ENCODE peak calls at places on chromosomes 2 and 18, in four cellular contexts. X is HCT116, Q is HepG2, Z is Panc1. H is an unnamed sample.

GRCh38 chr2:129717560-129718128 is 261.8 kb upstream of the RAB6C start:
- DNase-seq in X (no peak), Q (no peak), Z (no peak), H (no peak)

GRCh38 chr18:23317975-23318675 is 135.0 kb upstream of the RIOK3 start:
- DNase-seq in Z (no peak), X (no peak), Q (no peak), H (no peak)

GRCh38 chr2:190863946-190864345 is 16.7 kb upstream of the GLS start:
- DNase-seq in Z (no peak), Q (no peak), X (no peak), H (no peak)

GRCh38 chr2:107698861-107699260 is 127.8 kb upstream of the RGPD4 start:
- DNase-seq in X (no peak), Q (no peak), Z (no peak), H (no peak)

GRCh38 chr2:186575302-186575701 is 14.6 kb upstream of the ITGAV start:
- DNase-seq in X (peak), Q (peak), Z (peak), H (peak)

GRCh38 chr2:171345971-171346722 is 87.6 kb downstream of the METTL8 start:
- DNase-seq in X (no peak), Q (no peak), Z (no peak), H (no peak)

GRCh38 chr2:86017901-86018896 is 87.5 kb downstream of the POLR1A start:
- DNase-seq in X (no peak), Z (no peak), Q (no peak), H (no peak)

GRCh38 chr2:143345887-143346612 is 216.8 kb downstream of the ARHGAP15 start:
- DNase-seq in Z (no peak), Q (no peak), X (no peak), H (no peak)

GRCh38 chr2:73896362-73897239 is 3.8 kb downstream of the ACTG2 start:
- DNase-seq in Z (no peak), X (no peak), Q (no peak), H (no peak)

GRCh38 chr18:56789004-56789888 is 138.1 kb downstream of the WDR7 start:
- DNase-seq in X (peak), Q (peak), Z (peak), H (peak)

GRCh38 chr2:85794491-85795121 is 40.8 kb downstream of the ATOH8 start:
- DNase-seq in Z (no peak), Q (no peak), X (no peak), H (no peak)

GRCh38 chr2:48210189-48210588 is 303.9 kb upstream of the FBXO11 start:
- DNase-seq in Q (no peak), Z (no peak), X (no peak), H (no peak)

GRCh38 chr2:37782721-37783438 is 111.4 kb upstream of the CDC42EP3 start:
- DNase-seq in Q (no peak), X (no peak), Z (no peak), H (no peak)

GRCh38 chr2:50225021-50225928 is 806.7 kb downstream of the NRXN1 start:
- DNase-seq in Z (no peak), Q (no peak), X (no peak), H (no peak)

GRCh38 chr2:39232141-39232540 is 11.6 kb downstream of the CDKL4 start:
- DNase-seq in Q (no peak), Z (no peak), X (no peak), H (no peak)

GRCh38 chr2:45585267-45585861 is 25.7 kb downstream of the SRBD1 start:
- DNase-seq in Q (peak), Z (peak), X (peak), H (peak)

GRCh38 chr18:24915547-24915946 is 436.4 kb downstream of the ZNF521 start:
- DNase-seq in X (no peak), Z (no peak), Q (no peak), H (no peak)
- TF ChIP-seq TCF7L2 in X (no peak), Z (no peak), Q (no peak), H (no peak)

GRCh38 chr2:64797881-64798590 is 144.3 kb upstream of the SERTAD2 start:
- DNase-seq in Z (no peak), Q (peak), X (no peak), H (no peak)
- TF ChIP-seq TCF7L2 in Z (no peak), Q (no peak), X (no peak), H (no peak)

GRCh38 chr2:61017556-61018318 is at the start of the genes PEX13 and PUS10:
- DNase-seq in X (peak), Z (peak), Q (peak), H (peak)
- TF ChIP-seq TCF7L2 in X (no peak), Z (peak), Q (peak), H (no peak)

DNA sequence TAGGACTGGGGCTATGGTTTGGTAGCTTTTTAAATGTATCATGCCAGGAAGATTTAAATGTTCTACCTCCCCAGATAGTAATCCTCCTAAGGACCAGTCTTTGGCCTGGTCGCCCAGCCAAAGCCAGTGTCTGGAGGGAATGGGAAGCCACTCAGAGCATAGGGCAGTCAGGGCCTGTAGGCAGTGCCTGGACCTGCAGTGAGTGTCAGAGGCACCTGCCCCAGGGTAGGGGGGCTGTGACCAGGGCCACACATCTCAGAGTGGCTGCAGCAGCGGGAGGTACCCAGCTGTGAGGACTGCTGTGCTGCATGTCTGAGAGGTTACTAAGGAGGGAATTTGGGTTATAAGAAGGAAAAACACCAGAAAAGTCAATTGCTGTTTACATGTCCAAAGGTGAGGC is 57.7 kb downstream of the MYT1L start:
- DNase-seq in X (no peak), Q (no peak), Z (no peak), H (no peak)
- TF ChIP-seq TCF7L2 in X (no peak), Q (no peak), Z (no peak), H (no peak)

GRCh38 chr2:26191316-26192159 is 18.6 kb downstream of the GAREM2 start:
- DNase-seq in Q (no peak), Z (no peak), X (no peak), H (no peak)
- TF ChIP-seq TCF7L2 in Q (no peak), Z (no peak), X (no peak), H (no peak)

DNA sequence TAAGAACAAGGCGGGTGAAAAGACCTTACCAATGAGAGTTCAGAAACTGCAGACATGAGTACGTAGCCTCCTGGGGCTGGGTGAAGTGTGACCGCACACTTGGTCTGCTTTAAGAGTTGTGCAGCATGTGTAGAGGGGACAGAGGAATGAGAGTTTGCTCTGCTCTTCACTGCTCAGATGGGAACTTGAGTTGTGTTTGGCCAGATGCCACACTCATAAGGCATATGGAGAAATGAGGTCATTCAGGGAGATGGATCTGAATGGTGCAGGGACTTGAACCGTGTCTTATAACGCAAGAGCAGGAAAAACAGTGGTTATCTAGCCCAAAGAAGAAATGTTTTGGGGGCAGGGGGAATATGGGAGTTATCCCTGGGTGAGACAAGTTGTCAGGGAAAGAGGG is 273.8 kb upstream of the LYPD1 start:
- DNase-seq in X (no peak), Z (no peak), Q (no peak), H (no peak)
- TF ChIP-seq TCF7L2 in X (no peak), Z (no peak), Q (no peak), H (no peak)

GRCh38 chr2:205197468-205198129 is 484.7 kb upstream of the NRP2 start:
- DNase-seq in Q (no peak), Z (no peak), X (no peak), H (no peak)
- TF ChIP-seq TCF7L2 in Q (no peak), Z (no peak), X (no peak), H (no peak)

GRCh38 chr18:37873416-37873815 is 307.8 kb upstream of the CELF4 start:
- DNase-seq in X (no peak), Q (no peak), Z (no peak), H (no peak)
- TF ChIP-seq TCF7L2 in X (no peak), Q (no peak), Z (no peak), H (no peak)

GRCh38 chr2:196840171-196840570 is 31.0 kb upstream of the C2orf66 start:
- DNase-seq in X (no peak), Q (no peak), Z (no peak), H (no peak)

GRCh38 chr2:196830701-196831100 is 21.5 kb upstream of the C2orf66 start:
- DNase-seq in Q (no peak), X (no peak), Z (no peak), H (no peak)

DNA sequence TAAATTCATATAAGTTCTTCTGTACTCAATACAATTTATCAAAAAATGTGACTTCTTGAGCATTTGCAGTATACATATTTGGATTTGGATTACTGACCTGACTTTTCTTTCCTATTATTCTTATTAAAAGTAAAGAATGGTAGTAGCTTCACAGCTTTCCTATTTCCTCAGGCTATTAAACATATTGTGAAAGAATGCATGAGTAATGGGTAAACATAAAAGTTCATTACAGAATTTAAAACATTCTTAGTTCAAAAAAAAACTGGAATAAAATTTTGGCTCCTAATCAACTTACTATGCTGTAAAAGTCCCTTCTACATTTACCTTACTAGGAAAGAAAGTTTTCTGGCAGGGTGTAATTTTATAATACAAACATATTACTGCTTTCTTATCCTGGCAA is 27.3 kb upstream of the C2orf66 start:
- DNase-seq in X (no peak), Q (no peak), Z (no peak), H (no peak)
- TF ChIP-seq TCF7L2 in X (no peak), Q (no peak), Z (no peak), H (no peak)

DNA sequence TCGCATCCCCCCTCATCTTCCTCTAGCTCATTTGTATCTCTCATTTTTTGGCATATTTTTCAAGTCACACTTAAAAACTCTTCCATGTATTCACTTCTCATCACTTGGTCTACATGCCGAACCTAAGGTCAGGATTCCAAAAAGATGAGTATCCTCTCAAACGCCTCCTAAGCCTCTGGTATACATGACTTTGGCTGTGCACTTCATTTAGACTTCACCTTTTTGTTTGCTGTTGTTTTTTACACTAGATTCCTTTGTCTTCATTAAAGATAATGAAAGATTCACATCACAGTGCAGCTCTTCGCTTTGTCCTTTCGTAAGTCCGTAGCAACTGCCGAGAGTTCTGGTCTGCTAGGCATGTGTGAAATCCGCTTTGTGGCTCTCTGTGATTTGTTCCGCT is 17.8 kb downstream of the RND3 start:
- DNase-seq in Q (no peak), Z (no peak), X (no peak), H (no peak)
- TF ChIP-seq TCF7L2 in Q (no peak), Z (no peak), X (no peak), H (no peak)